ENCODE peak calls at places on chromosome 2, in five cellular contexts. Y is left colon; G is activated CD4-positive, alpha-beta memory T cell treated with anti-CD3 and anti-CD28 coated beads for 36 hours; A is cardiac muscle cell; C is pancreas. M is an unnamed sample.

GRCh38 chr2:241112592-241112991 is 10.5 kb upstream of the MTERF4 start:
- DNase-seq in Y (no peak), G (peak), A (no peak), C (no peak), M (peak)

GRCh38 chr2:51013060-51013746 is 18.7 kb downstream of the NRXN1 start:
- DNase-seq in Y (peak), G (no peak), A (no peak), C (peak), M (no peak)

GRCh38 chr2:134250840-134251461 is 2.9 kb upstream of the MGAT5 start:
- DNase-seq in Y (no peak), G (peak), A (no peak), C (no peak), M (no peak)

GRCh38 chr2:201467666-201468065 is 16.1 kb downstream of the STRADB start:
- DNase-seq in Y (no peak), G (no peak), A (no peak), C (no peak), M (no peak)

GRCh38 chr2:82013641-82014040 is 1709.1 kb upstream of the LRRTM1 start:
- DNase-seq in Y (no peak), G (no peak), A (no peak), C (no peak), M (no peak)

GRCh38 chr2:215573495-215573894 is 137.6 kb upstream of the FN1 start:
- DNase-seq in Y (no peak), G (no peak), A (no peak), C (no peak), M (no peak)

GRCh38 chr2:223563462-223563861 is 38.7 kb downstream of the SCG2 start:
- DNase-seq in Y (no peak), G (no peak), A (peak), C (no peak), M (no peak)

GRCh38 chr2:229231469-229231868 is 39.6 kb downstream of the PID1 start:
- DNase-seq in Y (no peak), G (no peak), A (no peak), C (no peak), M (no peak)

GRCh38 chr2:232328038-232328435 is 50.5 kb upstream of the ALPP start:
- DNase-seq in Y (no peak), G (peak), A (no peak), C (no peak), M (no peak)

GRCh38 chr2:201432038-201432437 is 19.2 kb downstream of the TRAK2 start:
- DNase-seq in Y (no peak), G (no peak), A (peak), C (no peak), M (no peak)

GRCh38 chr2:234679766-234680687 is 183.1 kb upstream of the ARL4C start:
- DNase-seq in Y (peak), G (no peak), A (peak), C (no peak), M (no peak)

GRCh38 chr2:95578529-95578928 is 13.3 kb upstream of the TRIM43 start:
- DNase-seq in Y (no peak), G (no peak), A (no peak), C (no peak), M (no peak)

GRCh38 chr2:1653137-1653789 is 91.1 kb downstream of the PXDN start:
- DNase-seq in Y (no peak), G (no peak), A (peak), C (no peak), M (no peak)

GRCh38 chr2:16462965-16463364 is 202.7 kb downstream of the CYRIA start:
- DNase-seq in Y (no peak), G (no peak), A (no peak), C (no peak), M (no peak)

GRCh38 chr2:234031207-234031606 is 19.3 kb upstream of the SPP2 start:
- DNase-seq in Y (no peak), G (no peak), A (no peak), C (no peak), M (no peak)

GRCh38 chr2:173716458-173717052 is 248.6 kb downstream of the SP3 start:
- DNase-seq in Y (no peak), G (no peak), A (no peak), C (no peak), M (no peak)

GRCh38 chr2:238003234-238004032 is 36.6 kb downstream of the UBE2F start:
- DNase-seq in Y (no peak), G (peak), A (no peak), C (no peak), M (no peak)

GRCh38 chr2:56184500-56184996 is 758 bp downstream of the CCDC85A start:
- DNase-seq in Y (peak), G (peak), A (peak), C (peak), M (peak)

GRCh38 chr2:216596234-216596985 is 36.8 kb upstream of the IGFBP2 start:
- DNase-seq in Y (peak), G (no peak), A (peak), C (no peak), M (no peak)

GRCh38 chr2:105872830-105873229 is 128.1 kb downstream of the NCK2 start:
- DNase-seq in Y (no peak), G (no peak), A (no peak), C (no peak), M (no peak)

GRCh38 chr2:190190507-190190906 is 128.0 kb upstream of the MSTN start:
- DNase-seq in Y (no peak), G (no peak), A (no peak), C (no peak), M (no peak)

GRCh38 chr2:219454217-219454616 is 19.6 kb downstream of the SPEG start:
- DNase-seq in Y (no peak), G (no peak), A (no peak), C (no peak), M (no peak)

GRCh38 chr2:174778479-174778962 is 14.2 kb upstream of the CHRNA1 start:
- DNase-seq in Y (peak), G (peak), A (peak), C (no peak), M (peak)

M was measured in activated CD4-positive, alpha-beta T cell treated with anti-CD3 and anti-CD28 coated beads, Interleukin-2, amount 50 U/mL, for 48 hours.